ENCODE peak calls at places on chromosomes 3 and 15, in five cellular contexts. H is mesenteric fat pad, X is AG08395, U is neuronal stem cell, E is cardiac septum. Y is an unnamed sample.

GRCh38 chr15:88083828-88084760 is 172.4 kb downstream of the NTRK3 start:
- DNase-seq in E (no peak), X (peak), H (peak), U (no peak), Y (no peak)

GRCh38 chr3:131217296-131217741 is 164.3 kb upstream of the NUDT16 start:
- DNase-seq in E (no peak), U (no peak), X (no peak), H (no peak), Y (no peak)

GRCh38 chr15:27681038-27681437 is 418.1 kb downstream of the OCA2 start:
- DNase-seq in H (no peak), U (no peak), X (no peak), E (no peak), Y (no peak)

GRCh38 chr3:158105124-158105709 is 1.0 kb downstream of the SHOX2 start:
- DNase-seq in E (no peak), X (peak), H (no peak), U (no peak), Y (peak)

GRCh38 chr3:195884691-195885035 is 23.7 kb downstream of the TNK2 start:
- DNase-seq in X (no peak), U (no peak), H (no peak), E (no peak), Y (no peak)

GRCh38 chr3:178079966-178080365 is 456.3 kb upstream of the KCNMB2 start:
- DNase-seq in H (no peak), X (no peak), U (no peak), E (no peak), Y (no peak)

GRCh38 chr15:23759964-23760363 is 72.9 kb upstream of the NDN start:
- DNase-seq in U (no peak), X (no peak), E (no peak), H (no peak), Y (peak)

GRCh38 chr3:45440562-45440961 is 52.2 kb downstream of the LARS2 start:
- DNase-seq in U (no peak), E (no peak), X (no peak), H (no peak), Y (no peak)

GRCh38 chr15:80906159-80906775 is 83.4 kb downstream of the MESD start:
- DNase-seq in H (no peak), E (no peak), X (no peak), U (no peak), Y (no peak)

GRCh38 chr3:46603461-46604062 is 8.8 kb upstream of the FAM240A start:
- DNase-seq in H (no peak), X (no peak), U (no peak), E (no peak), Y (no peak)

GRCh38 chr3:36221975-36222374 is 158.3 kb upstream of the STAC start:
- DNase-seq in H (no peak), X (no peak), U (no peak), E (no peak), Y (no peak)

GRCh38 chr3:129378949-129379348 is 49.5 kb downstream of the EFCAB12 start:
- DNase-seq in H (no peak), U (no peak), E (no peak), X (no peak), Y (no peak)